ENCODE peak calls at places on chromosomes 13 and 19, in five cellular contexts. J is stimulated activated CD8-positive, alpha-beta memory T cell treated with anti-CD3 and anti-CD28 coated beads, Interleukin-12 subunit alpha, Interleukin-12 subunit beta, amount 100 ng/mL, for 4 hours; A is gastrocnemius medialis; Y is effector CD4-positive, alpha-beta T cell; C is IMR-90. H is an unnamed sample.
A peak's percentile ranks its signal among the peaks of the same experiment; 100 is the strongest.

GRCh38 chr19:48625891-48626327 is 6.6 kb downstream of the SPHK2 start:
- DNase-seq in J (no peak), A (no peak), Y (no peak), C (no peak), H (no peak)

GRCh38 chr19:47573076-47574026 is at the start of gene ZNF541:
- DNase-seq in J (peak; percentile 76), A (peak; percentile 15), Y (peak; percentile 78), C (peak; percentile 12), H (no peak)

GRCh38 chr13:80486407-80486806 is 145.5 kb upstream of the SPRY2 start:
- DNase-seq in J (no peak), A (no peak), Y (no peak), C (no peak), H (no peak)

GRCh38 chr19:3745363-3746045 is 16.0 kb downstream of the APBA3 start:
- DNase-seq in J (no peak), A (no peak), Y (no peak), C (no peak), H (no peak)

GRCh38 chr19:10977773-10978155 is 16.9 kb downstream of the SMARCA4 start:
- DNase-seq in J (no peak), A (no peak), Y (no peak), C (no peak), H (no peak)

GRCh38 chr13:99614465-99614885 is 113.2 kb downstream of the TM9SF2 start:
- DNase-seq in J (no peak), A (no peak), Y (no peak), C (no peak), H (peak; percentile 38)

GRCh38 chr19:13957107-13957506 is 4.8 kb downstream of the DCAF15 start:
- DNase-seq in J (no peak), A (peak; percentile 71), Y (no peak), C (no peak), H (no peak)

GRCh38 chr13:106566682-106567420 is 1.1 kb downstream of the ARGLU1 start:
- DNase-seq in J (peak; percentile 10), A (peak; percentile 45), Y (peak; percentile 9), C (peak; percentile 62), H (peak; percentile 70)

GRCh38 chr19:58386166-58386575 is 898 bp upstream of the RPS5 start:
- DNase-seq in J (no peak), A (no peak), Y (no peak), C (no peak), H (no peak)

GRCh38 chr13:23349127-23349897 is 84.2 kb downstream of the SACS start:
- DNase-seq in J (no peak), A (no peak), Y (no peak), C (no peak), H (peak; percentile 28)

GRCh38 chr13:110132178-110132975 is 174.6 kb downstream of the COL4A1 start:
- DNase-seq in J (no peak), A (no peak), Y (no peak), C (peak; percentile 50), H (no peak)

GRCh38 chr19:58569191-58569942 is 3.8 kb downstream of the MZF1 start:
- DNase-seq in J (no peak), A (peak; percentile 8), Y (no peak), C (no peak), H (no peak)

GRCh38 chr19:38841787-38842438 is 7.9 kb downstream of the HNRNPL start:
- DNase-seq in J (no peak), A (no peak), Y (peak; percentile 65), C (no peak), H (no peak)

GRCh38 chr13:31919241-31919640 is 112.3 kb upstream of the FRY start:
- DNase-seq in J (no peak), A (no peak), Y (no peak), C (no peak), H (no peak)

GRCh38 chr13:113746671-113747070 is 12.4 kb upstream of the TMEM255B start:
- DNase-seq in J (no peak), A (no peak), Y (no peak), C (no peak), H (no peak)

GRCh38 chr13:106858910-106859309 is 291.0 kb upstream of the ARGLU1 start:
- DNase-seq in J (no peak), A (no peak), Y (no peak), C (no peak), H (no peak)

GRCh38 chr13:112072531-112073244 is 5.7 kb downstream of the SOX1 start:
- DNase-seq in J (no peak), A (no peak), Y (no peak), C (no peak), H (no peak)

GRCh38 chr13:44293908-44294735 is 79.5 kb upstream of the SERP2 start:
- DNase-seq in J (no peak), A (no peak), Y (no peak), C (peak; percentile 72), H (peak; percentile 36)

GRCh38 chr13:41716236-41716635 is 244.7 kb downstream of the VWA8 start:
- DNase-seq in J (no peak), A (no peak), Y (no peak), C (no peak), H (no peak)

GRCh38 chr19:19551862-19552192 is 13.8 kb downstream of the CILP2 start:
- DNase-seq in J (no peak), A (no peak), Y (no peak), C (peak; percentile 15), H (no peak)

GRCh38 chr19:44661904-44662303 is 9.4 kb upstream of the CEACAM19 start:
- DNase-seq in J (no peak), A (no peak), Y (no peak), C (peak; percentile 23), H (no peak)

GRCh38 chr19:39138221-39139211 is 12.9 kb downstream of the PAK4 start:
- DNase-seq in J (no peak), A (no peak), Y (no peak), C (no peak), H (no peak)